ENCODE peak calls at places on chromosomes 16 and 17, in four cellular contexts. X is HepG2, L is WTC11, C is GM12878. K is an unnamed sample.

GRCh38 chr17:81869221-81870154 is 1.6 kb downstream of the ARHGDIA start:
- DNase-seq in X (no peak), L (peak; percentile 72), C (no peak), K (peak; percentile 66)

GRCh38 chr17:69501591-69502468 is 87.3 kb downstream of the MAP2K6 start:
- DNase-seq in C (no peak), X (peak; percentile 78), L (peak; percentile 17), K (no peak)

GRCh38 chr17:80826955-80827645 is 164.5 kb upstream of the CHMP6 start:
- DNase-seq in X (no peak), L (no peak), C (no peak), K (no peak)

GRCh38 chr17:75096082-75096625 is 8.4 kb downstream of the SLC16A5 start:
- DNase-seq in L (no peak), C (no peak), X (peak; percentile 91), K (peak; percentile 87)

GRCh38 chr17:78202666-78203065 is 11.4 kb upstream of the BIRC5 start:
- DNase-seq in X (no peak), L (no peak), C (no peak), K (no peak)

GRCh38 chr17:77696151-77696719 is 262.3 kb upstream of the TNRC6C start:
- DNase-seq in C (no peak), L (peak; percentile 38), X (no peak), K (no peak)

GRCh38 chr17:59756236-59756818 is 48.9 kb downstream of the VMP1 start:
- DNase-seq in L (no peak), X (peak; percentile 88), C (no peak), K (no peak)

GRCh38 chr17:68707032-68707431 is 105.9 kb upstream of the FAM20A start:
- DNase-seq in L (no peak), C (no peak), X (no peak), K (no peak)

GRCh38 chr16:86143666-86144065 is 244.7 kb downstream of the IRF8 start:
- DNase-seq in C (no peak), L (no peak), X (no peak), K (no peak)

GRCh38 chr17:81672504-81672903 is 6.0 kb downstream of the CCDC137 start:
- DNase-seq in X (no peak), L (no peak), C (no peak), K (no peak)

GRCh38 chr17:48246623-48247022 is 139.1 kb downstream of the SNX11 start:
- DNase-seq in L (no peak), X (no peak), C (no peak), K (no peak)

GRCh38 chr16:23960081-23960499 is 124.3 kb downstream of the PRKCB start:
- DNase-seq in L (no peak), C (no peak), X (no peak), K (no peak)

GRCh38 chr17:60372790-60373483 is 19.0 kb downstream of the USP32 start:
- DNase-seq in L (no peak), C (no peak), X (no peak), K (no peak)

GRCh38 chr17:62937636-62938035 is 28.4 kb upstream of the TANC2 start:
- DNase-seq in X (no peak), L (no peak), C (no peak), K (no peak)

GRCh38 chr16:19853132-19853972 is 31.3 kb downstream of the GPRC5B start:
- DNase-seq in L (no peak), X (no peak), C (no peak), K (no peak)

GRCh38 chr17:2782030-2782429 is 14.2 kb upstream of the RAP1GAP2 start:
- DNase-seq in X (no peak), L (no peak), C (no peak), K (no peak)

GRCh38 chr17:72765357-72766153 is 326.9 kb downstream of the SLC39A11 start:
- DNase-seq in X (no peak), L (no peak), C (no peak), K (no peak)

GRCh38 chr17:13429201-13429600 is 172.5 kb downstream of the HS3ST3A1 start:
- DNase-seq in X (no peak), L (no peak), C (no peak), K (no peak)

GRCh38 chr17:53722407-53722806 is 100.3 kb upstream of the KIF2B start:
- DNase-seq in C (no peak), L (no peak), X (no peak), K (peak; percentile 12)

DNA sequence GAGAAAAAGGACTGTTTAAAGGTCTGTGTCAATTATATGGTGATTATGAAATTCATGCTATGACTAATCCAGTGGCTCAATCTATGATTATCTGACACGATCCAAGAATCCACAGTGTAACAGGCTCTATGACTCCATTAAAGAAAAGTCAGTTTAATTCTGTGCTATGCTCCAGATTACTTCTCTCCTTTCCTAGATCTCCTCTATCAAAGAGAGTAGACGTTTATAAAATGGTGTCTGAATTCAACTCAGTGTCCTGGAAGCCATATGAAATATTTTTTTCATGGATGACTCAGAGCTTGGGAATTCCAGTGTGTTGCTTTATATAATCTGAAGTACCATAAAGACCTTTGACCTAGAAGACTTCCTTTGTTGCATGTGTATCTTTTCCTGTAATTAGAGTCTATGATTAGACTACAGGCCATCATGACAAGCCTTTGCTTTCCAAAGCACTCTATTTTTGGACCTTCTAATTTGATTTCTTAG is 27.0 kb upstream of the NF1 start:
- DNase-seq in C (no peak), X (peak; percentile 14), L (no peak), K (no peak)
- TF ChIP-seq ATF2 in C (no peak), X (no peak), L (no peak), K (no peak)

GRCh38 chr17:29726721-29727252 is 104.1 kb upstream of the CORO6 start:
- DNase-seq in C (peak; percentile 55), L (no peak), X (no peak), K (peak; percentile 47)
- TF ChIP-seq ATF2 in C (no peak), L (no peak), X (no peak), K (no peak)

GRCh38 chr17:50055426-50056216 is at the start of gene ITGA3:
- DNase-seq in C (no peak), X (no peak), L (peak; percentile 90), K (peak; percentile 85)

GRCh38 chr17:50055055-50055425 is 870 bp upstream of the ITGA3 start:
- DNase-seq in X (no peak), L (peak; percentile 69), C (no peak), K (no peak)

GRCh38 chr17:50056961-50057330 is 1.0 kb downstream of the ITGA3 start:
- DNase-seq in X (no peak), C (no peak), L (peak; percentile 41), K (no peak)

GRCh38 chr17:50057521-50057991 is 1.6 kb downstream of the ITGA3 start:
- DNase-seq in C (no peak), L (no peak), X (no peak), K (no peak)

DNA sequence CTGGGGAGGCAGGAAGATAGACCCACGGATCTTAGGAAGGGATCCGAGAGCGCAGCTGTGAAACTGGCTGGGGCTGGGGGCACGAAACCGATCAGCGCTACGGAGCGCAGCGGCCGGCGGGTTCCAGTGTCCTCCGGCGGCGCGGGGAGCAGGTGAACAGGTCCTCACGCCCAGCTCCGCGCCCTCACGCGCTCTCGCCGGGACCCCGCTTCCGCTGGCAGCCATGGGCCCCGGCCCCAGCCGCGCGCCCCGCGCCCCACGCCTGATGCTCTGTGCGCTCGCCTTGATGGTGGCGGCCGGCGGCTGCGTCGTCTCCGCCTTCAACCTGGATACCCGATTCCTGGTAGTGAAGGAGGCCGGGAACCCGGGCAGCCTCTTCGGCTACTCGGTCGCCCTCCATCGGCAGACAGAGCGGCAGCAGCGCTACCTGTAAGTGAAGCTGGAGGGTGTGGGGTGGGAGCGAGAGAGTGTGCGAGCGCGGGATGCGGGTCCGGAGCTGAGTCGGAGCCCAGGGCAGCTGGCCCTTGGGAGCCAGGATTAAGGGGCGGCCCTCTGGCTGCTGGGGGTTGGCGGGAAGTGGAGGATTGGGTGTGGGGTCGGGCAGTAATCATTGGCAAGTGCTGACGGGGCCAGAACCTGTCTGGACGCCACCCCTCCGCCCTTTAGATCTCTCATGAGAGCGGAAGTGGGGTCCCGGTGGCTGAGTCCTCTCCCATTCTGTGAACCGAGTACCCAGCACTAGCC is 479 bp downstream of the ITGA3 start:
- DNase-seq in X (peak; percentile 45), L (peak; percentile 89), C (no peak), K (peak; percentile 45)
- TF ChIP-seq ATF2 in X (no peak), L (no peak), C (no peak), K (peak; percentile 29)

GRCh38 chr17:76232342-76232741 is 8.0 kb downstream of the RNF157 start:
- DNase-seq in L (no peak), C (no peak), X (no peak), K (no peak)
- TF ChIP-seq ATF2 in L (no peak), C (no peak), X (no peak), K (no peak)

GRCh38 chr16:76059701-76060100 is 217.5 kb upstream of the CNTNAP4 start:
- DNase-seq in X (no peak), L (no peak), C (no peak), K (no peak)
- TF ChIP-seq ATF2 in X (no peak), L (no peak), C (no peak), K (no peak)

GRCh38 chr17:42895185-42895555 is 5.4 kb upstream of the G6PC1 start:
- DNase-seq in X (no peak), C (no peak), L (no peak), K (no peak)
- TF ChIP-seq ATF2 in X (no peak), C (no peak), L (no peak), K (no peak)

GRCh38 chr17:17742133-17742621 is 60.9 kb downstream of the RAI1 start:
- DNase-seq in C (no peak), X (no peak), L (no peak), K (no peak)

GRCh38 chr17:17740627-17741237 is 59.5 kb downstream of the RAI1 start:
- DNase-seq in X (no peak), L (peak; percentile 43), C (no peak), K (no peak)

GRCh38 chr17:17739388-17740066 is 58.3 kb downstream of the RAI1 start:
- DNase-seq in L (no peak), C (no peak), X (no peak), K (peak; percentile 50)

GRCh38 chr17:17742688-17743390 is 61.6 kb downstream of the RAI1 start:
- DNase-seq in C (no peak), X (no peak), L (no peak), K (no peak)

DNA sequence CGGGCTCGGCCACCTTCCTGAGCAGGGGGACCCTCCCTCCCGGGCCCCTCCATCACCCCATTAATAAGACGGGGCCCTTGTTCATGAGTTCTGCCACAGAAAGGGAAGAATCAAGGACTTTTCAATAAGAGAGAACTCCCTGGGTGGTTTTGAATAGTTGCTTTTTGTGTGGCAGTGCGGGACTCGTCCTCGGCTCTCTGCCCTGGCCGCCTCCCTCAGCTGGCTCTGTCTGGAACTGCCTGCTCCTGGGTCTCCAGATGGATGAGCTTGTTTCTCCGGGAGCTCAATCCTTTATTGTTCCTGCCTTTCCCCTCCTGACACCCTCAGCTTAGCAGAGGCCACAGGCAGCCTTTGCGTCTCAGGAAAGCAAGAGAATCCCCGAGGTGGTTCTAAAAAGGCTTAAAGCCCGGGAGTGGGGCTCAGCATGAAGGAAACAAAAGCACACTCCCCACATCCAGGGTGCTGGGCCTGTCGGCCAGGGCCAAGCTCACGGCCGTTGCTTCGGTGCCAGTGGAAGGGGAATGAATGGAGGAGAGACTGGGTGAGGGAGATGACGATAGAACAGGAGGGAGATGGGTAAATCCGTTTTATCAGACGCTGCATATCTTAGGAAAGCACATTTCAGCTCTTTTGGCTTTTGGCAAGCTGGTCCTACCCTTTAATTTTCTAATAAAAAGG is 60.2 kb downstream of the RAI1 start:
- DNase-seq in L (peak; percentile 55), C (no peak), X (no peak), K (no peak)
- TF ChIP-seq ATF2 in L (no peak), C (no peak), X (no peak), K (no peak)

DNA sequence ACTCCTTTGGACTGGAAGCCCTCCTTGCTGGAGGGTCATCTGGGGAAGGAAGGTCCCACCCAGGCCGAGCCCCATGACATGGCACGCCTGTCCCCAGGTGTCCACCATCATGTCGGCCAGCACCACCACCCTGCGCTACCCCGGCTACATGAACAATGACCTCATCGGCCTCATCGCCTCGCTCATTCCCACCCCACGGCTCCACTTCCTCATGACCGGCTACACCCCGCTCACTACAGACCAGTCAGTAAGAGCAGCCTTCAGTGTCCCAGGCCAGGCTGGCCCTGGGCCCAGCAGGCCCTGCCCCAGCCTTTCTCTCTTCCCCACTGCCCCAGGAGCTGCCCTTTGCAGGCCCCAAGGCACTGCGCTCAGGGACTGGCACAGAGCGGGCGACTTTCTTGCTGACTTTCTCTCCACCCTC is 6.5 kb downstream of the TUBG2 start:
- DNase-seq in C (no peak), L (no peak), X (no peak), K (no peak)
- TF ChIP-seq ATF2 in C (no peak), L (no peak), X (no peak), K (no peak)